ENCODE peak calls at places on chromosome 17, in five cellular contexts. One of them, this sample, is unnamed.

GRCh38 chr17:67855504-67856324 is 30.4 kb downstream of the BPTF start:
- DNase-seq in memory B cell: peak
- DNase-seq in activated CD8-positive, alpha-beta memory T cell treated with anti-CD3 and anti-CD28 coated beads, Interleukin-2, amount 50 U/mL, for 48 hours: no peak
- DNase-seq in DMS53: no peak
- DNase-seq in T-helper 17 cell: no peak
- DNase-seq in this sample: no peak

GRCh38 chr17:69761767-69762321 is 313.2 kb upstream of the KCNJ16 start:
- DNase-seq in memory B cell: no peak
- DNase-seq in activated CD8-positive, alpha-beta memory T cell treated with anti-CD3 and anti-CD28 coated beads, Interleukin-2, amount 50 U/mL, for 48 hours: no peak
- DNase-seq in DMS53: peak
- DNase-seq in T-helper 17 cell: no peak
- DNase-seq in this sample: no peak

GRCh38 chr17:8946476-8946875 is 19.0 kb downstream of the PIK3R5 start:
- DNase-seq in memory B cell: no peak
- DNase-seq in activated CD8-positive, alpha-beta memory T cell treated with anti-CD3 and anti-CD28 coated beads, Interleukin-2, amount 50 U/mL, for 48 hours: no peak
- DNase-seq in DMS53: no peak
- DNase-seq in T-helper 17 cell: no peak
- DNase-seq in this sample: no peak

GRCh38 chr17:56739376-56739775 is 94.3 kb downstream of the C17orf67 start:
- DNase-seq in memory B cell: no peak
- DNase-seq in activated CD8-positive, alpha-beta memory T cell treated with anti-CD3 and anti-CD28 coated beads, Interleukin-2, amount 50 U/mL, for 48 hours: no peak
- DNase-seq in DMS53: no peak
- DNase-seq in T-helper 17 cell: no peak
- DNase-seq in this sample: no peak

GRCh38 chr17:45785373-45786193 is 1.5 kb downstream of the CRHR1 start:
- DNase-seq in memory B cell: no peak
- DNase-seq in activated CD8-positive, alpha-beta memory T cell treated with anti-CD3 and anti-CD28 coated beads, Interleukin-2, amount 50 U/mL, for 48 hours: no peak
- DNase-seq in DMS53: peak
- DNase-seq in T-helper 17 cell: no peak
- DNase-seq in this sample: no peak

GRCh38 chr17:31313982-31314787 is at the start of gene EVI2B:
- DNase-seq in memory B cell: no peak
- DNase-seq in activated CD8-positive, alpha-beta memory T cell treated with anti-CD3 and anti-CD28 coated beads, Interleukin-2, amount 50 U/mL, for 48 hours: no peak
- DNase-seq in DMS53: no peak
- DNase-seq in T-helper 17 cell: no peak
- DNase-seq in this sample: no peak

GRCh38 chr17:4221899-4222659 is 41.7 kb downstream of the ANKFY1 start:
- DNase-seq in memory B cell: no peak
- DNase-seq in activated CD8-positive, alpha-beta memory T cell treated with anti-CD3 and anti-CD28 coated beads, Interleukin-2, amount 50 U/mL, for 48 hours: no peak
- DNase-seq in DMS53: no peak
- DNase-seq in T-helper 17 cell: no peak
- DNase-seq in this sample: no peak

GRCh38 chr17:20852541-20853370 is 190.1 kb downstream of the USP22 start:
- DNase-seq in memory B cell: peak
- DNase-seq in activated CD8-positive, alpha-beta memory T cell treated with anti-CD3 and anti-CD28 coated beads, Interleukin-2, amount 50 U/mL, for 48 hours: peak
- DNase-seq in DMS53: peak
- DNase-seq in T-helper 17 cell: no peak
- DNase-seq in this sample: no peak

GRCh38 chr17:44677136-44677535 is 12.4 kb downstream of the CCDC43 start:
- DNase-seq in memory B cell: no peak
- DNase-seq in activated CD8-positive, alpha-beta memory T cell treated with anti-CD3 and anti-CD28 coated beads, Interleukin-2, amount 50 U/mL, for 48 hours: no peak
- DNase-seq in DMS53: no peak
- DNase-seq in T-helper 17 cell: no peak
- DNase-seq in this sample: no peak

GRCh38 chr17:40568074-40568836 is 3.0 kb upstream of the CCR7 start:
- DNase-seq in memory B cell: no peak
- DNase-seq in activated CD8-positive, alpha-beta memory T cell treated with anti-CD3 and anti-CD28 coated beads, Interleukin-2, amount 50 U/mL, for 48 hours: no peak
- DNase-seq in DMS53: no peak
- DNase-seq in T-helper 17 cell: no peak
- DNase-seq in this sample: no peak

GRCh38 chr17:80457236-80457856 is 19.1 kb downstream of the NPTX1 start:
- DNase-seq in memory B cell: no peak
- DNase-seq in activated CD8-positive, alpha-beta memory T cell treated with anti-CD3 and anti-CD28 coated beads, Interleukin-2, amount 50 U/mL, for 48 hours: no peak
- DNase-seq in DMS53: peak
- DNase-seq in T-helper 17 cell: no peak
- DNase-seq in this sample: no peak

GRCh38 chr17:78915872-78916632 is 9.1 kb downstream of the TIMP2 start:
- DNase-seq in memory B cell: no peak
- DNase-seq in activated CD8-positive, alpha-beta memory T cell treated with anti-CD3 and anti-CD28 coated beads, Interleukin-2, amount 50 U/mL, for 48 hours: no peak
- DNase-seq in DMS53: peak
- DNase-seq in T-helper 17 cell: no peak
- DNase-seq in this sample: no peak

GRCh38 chr17:59853168-59853918 is 39.4 kb downstream of the TUBD1 start:
- DNase-seq in memory B cell: no peak
- DNase-seq in activated CD8-positive, alpha-beta memory T cell treated with anti-CD3 and anti-CD28 coated beads, Interleukin-2, amount 50 U/mL, for 48 hours: peak
- DNase-seq in DMS53: peak
- DNase-seq in T-helper 17 cell: peak
- DNase-seq in this sample: no peak

GRCh38 chr17:82961366-82962162 is 117.8 kb upstream of the METRNL start:
- DNase-seq in memory B cell: no peak
- DNase-seq in activated CD8-positive, alpha-beta memory T cell treated with anti-CD3 and anti-CD28 coated beads, Interleukin-2, amount 50 U/mL, for 48 hours: peak
- DNase-seq in DMS53: no peak
- DNase-seq in T-helper 17 cell: no peak
- DNase-seq in this sample: no peak

GRCh38 chr17:70060415-70060814 is 14.6 kb upstream of the KCNJ16 start:
- DNase-seq in memory B cell: no peak
- DNase-seq in activated CD8-positive, alpha-beta memory T cell treated with anti-CD3 and anti-CD28 coated beads, Interleukin-2, amount 50 U/mL, for 48 hours: no peak
- DNase-seq in DMS53: no peak
- DNase-seq in T-helper 17 cell: no peak
- DNase-seq in this sample: no peak

GRCh38 chr17:48231995-48232729 is 124.6 kb downstream of the SNX11 start:
- DNase-seq in memory B cell: no peak
- DNase-seq in activated CD8-positive, alpha-beta memory T cell treated with anti-CD3 and anti-CD28 coated beads, Interleukin-2, amount 50 U/mL, for 48 hours: no peak
- DNase-seq in DMS53: peak
- DNase-seq in T-helper 17 cell: no peak
- DNase-seq in this sample: no peak

GRCh38 chr17:17874478-17874877 is 37.7 kb upstream of the SREBF1 start:
- DNase-seq in memory B cell: no peak
- DNase-seq in activated CD8-positive, alpha-beta memory T cell treated with anti-CD3 and anti-CD28 coated beads, Interleukin-2, amount 50 U/mL, for 48 hours: no peak
- DNase-seq in DMS53: peak
- DNase-seq in T-helper 17 cell: no peak
- DNase-seq in this sample: no peak

GRCh38 chr17:17372856-17373520 is 69.8 kb downstream of the NT5M start:
- DNase-seq in memory B cell: no peak
- DNase-seq in activated CD8-positive, alpha-beta memory T cell treated with anti-CD3 and anti-CD28 coated beads, Interleukin-2, amount 50 U/mL, for 48 hours: no peak
- DNase-seq in DMS53: no peak
- DNase-seq in T-helper 17 cell: no peak
- DNase-seq in this sample: no peak

GRCh38 chr17:31882571-31882970 is 18.9 kb downstream of the UTP6 start:
- DNase-seq in memory B cell: no peak
- DNase-seq in activated CD8-positive, alpha-beta memory T cell treated with anti-CD3 and anti-CD28 coated beads, Interleukin-2, amount 50 U/mL, for 48 hours: no peak
- DNase-seq in DMS53: no peak
- DNase-seq in T-helper 17 cell: no peak
- DNase-seq in this sample: no peak

GRCh38 chr17:55607736-55608341 is 96.6 kb upstream of the SMIM36 start:
- DNase-seq in memory B cell: no peak
- DNase-seq in activated CD8-positive, alpha-beta memory T cell treated with anti-CD3 and anti-CD28 coated beads, Interleukin-2, amount 50 U/mL, for 48 hours: no peak
- DNase-seq in DMS53: peak
- DNase-seq in T-helper 17 cell: no peak
- DNase-seq in this sample: no peak

GRCh38 chr17:5630434-5630833 is 46.1 kb upstream of the NLRP1 start:
- DNase-seq in memory B cell: no peak
- DNase-seq in activated CD8-positive, alpha-beta memory T cell treated with anti-CD3 and anti-CD28 coated beads, Interleukin-2, amount 50 U/mL, for 48 hours: no peak
- DNase-seq in DMS53: no peak
- DNase-seq in T-helper 17 cell: no peak
- DNase-seq in this sample: no peak

GRCh38 chr17:45364531-45365390 is 47.9 kb upstream of the MAP3K14 start:
- DNase-seq in memory B cell: no peak
- DNase-seq in activated CD8-positive, alpha-beta memory T cell treated with anti-CD3 and anti-CD28 coated beads, Interleukin-2, amount 50 U/mL, for 48 hours: peak
- DNase-seq in DMS53: peak
- DNase-seq in T-helper 17 cell: no peak
- DNase-seq in this sample: peak

GRCh38 chr17:44010966-44011647 is 3.7 kb downstream of the TMEM101 start:
- DNase-seq in memory B cell: no peak
- DNase-seq in activated CD8-positive, alpha-beta memory T cell treated with anti-CD3 and anti-CD28 coated beads, Interleukin-2, amount 50 U/mL, for 48 hours: no peak
- DNase-seq in DMS53: peak
- DNase-seq in T-helper 17 cell: no peak
- DNase-seq in this sample: no peak

GRCh38 chr17:58336456-58337094 is 8.0 kb upstream of the TSPOAP1 start:
- DNase-seq in memory B cell: no peak
- DNase-seq in activated CD8-positive, alpha-beta memory T cell treated with anti-CD3 and anti-CD28 coated beads, Interleukin-2, amount 50 U/mL, for 48 hours: peak
- DNase-seq in DMS53: no peak
- DNase-seq in T-helper 17 cell: no peak
- DNase-seq in this sample: no peak

GRCh38 chr17:79189264-79189663 is 114.6 kb downstream of the ENGASE start:
- DNase-seq in memory B cell: no peak
- DNase-seq in activated CD8-positive, alpha-beta memory T cell treated with anti-CD3 and anti-CD28 coated beads, Interleukin-2, amount 50 U/mL, for 48 hours: no peak
- DNase-seq in DMS53: no peak
- DNase-seq in T-helper 17 cell: no peak
- DNase-seq in this sample: no peak

GRCh38 chr17:14311979-14312378 is 11.1 kb downstream of the HS3ST3B1 start:
- DNase-seq in memory B cell: no peak
- DNase-seq in activated CD8-positive, alpha-beta memory T cell treated with anti-CD3 and anti-CD28 coated beads, Interleukin-2, amount 50 U/mL, for 48 hours: no peak
- DNase-seq in DMS53: no peak
- DNase-seq in T-helper 17 cell: no peak
- DNase-seq in this sample: no peak

GRCh38 chr17:40484973-40485530 is 16.4 kb downstream of the TNS4 start:
- DNase-seq in memory B cell: no peak
- DNase-seq in activated CD8-positive, alpha-beta memory T cell treated with anti-CD3 and anti-CD28 coated beads, Interleukin-2, amount 50 U/mL, for 48 hours: no peak
- DNase-seq in DMS53: no peak
- DNase-seq in T-helper 17 cell: no peak
- DNase-seq in this sample: no peak

GRCh38 chr17:2410951-2411350 is 10.1 kb upstream of the MNT start:
- DNase-seq in memory B cell: no peak
- DNase-seq in activated CD8-positive, alpha-beta memory T cell treated with anti-CD3 and anti-CD28 coated beads, Interleukin-2, amount 50 U/mL, for 48 hours: no peak
- DNase-seq in DMS53: no peak
- DNase-seq in T-helper 17 cell: no peak
- DNase-seq in this sample: no peak

GRCh38 chr17:29619251-29619650 is 3.5 kb downstream of the CORO6 start:
- DNase-seq in memory B cell: no peak
- DNase-seq in activated CD8-positive, alpha-beta memory T cell treated with anti-CD3 and anti-CD28 coated beads, Interleukin-2, amount 50 U/mL, for 48 hours: no peak
- DNase-seq in DMS53: peak
- DNase-seq in T-helper 17 cell: no peak
- DNase-seq in this sample: no peak

This sample was measured in GM19239.